ENCODE peak calls at places on chromosomes 2 and 18, in six cellular contexts. P is tibial artery, J is posterior vena cava, T is activated gamma-delta T cell treated with Interleukin-2 at 50 U/mL for 16 hours, H is hypothalamus, U is left kidney. G is an unnamed sample.

GRCh38 chr18:73638709-73639108 is 508.9 kb downstream of the FBXO15 start:
- DNase-seq in P (no peak), J (no peak), T (no peak), H (no peak), U (no peak), G (no peak)

GRCh38 chr2:174750923-174751441 is 13.3 kb downstream of the CHRNA1 start:
- DNase-seq in P (no peak), J (no peak), T (peak; percentile 31), H (no peak), U (no peak), G (peak; percentile 59)

GRCh38 chr18:7812431-7813063 is 245.4 kb downstream of the PTPRM start:
- DNase-seq in P (no peak), J (no peak), T (no peak), H (no peak), U (no peak), G (no peak)

GRCh38 chr2:169928463-169928864 is 101.2 kb downstream of the UBR3 start:
- DNase-seq in P (no peak), J (no peak), T (no peak), H (no peak), U (peak; percentile 35), G (peak; percentile 9)

GRCh38 chr2:45067859-45068642 is 58.8 kb upstream of the SIX2 start:
- DNase-seq in P (no peak), J (peak; percentile 14), T (no peak), H (no peak), U (peak; percentile 93), G (no peak)

GRCh38 chr2:240876475-240877251 is 8.0 kb downstream of the AGXT start:
- DNase-seq in P (no peak), J (peak; percentile 73), T (no peak), H (no peak), U (no peak), G (no peak)

GRCh38 chr2:20470211-20470610 is 23.3 kb downstream of the RHOB start:
- DNase-seq in P (peak; percentile 23), J (no peak), T (no peak), H (no peak), U (no peak), G (no peak)

GRCh38 chr2:70242552-70242951 is 5.9 kb downstream of the TIA1 start:
- DNase-seq in P (no peak), J (no peak), T (no peak), H (no peak), U (no peak), G (no peak)

GRCh38 chr2:189848276-189848675 is 64.0 kb downstream of the PMS1 start:
- DNase-seq in P (no peak), J (no peak), T (no peak), H (no peak), U (no peak), G (no peak)

GRCh38 chr2:113797237-113797636 is 40.8 kb upstream of the SLC35F5 start:
- DNase-seq in P (no peak), J (no peak), T (no peak), H (no peak), U (no peak), G (no peak)

GRCh38 chr2:14632133-14632936 is at the start of gene LRATD1:
- DNase-seq in P (peak; percentile 78), J (peak; percentile 88), T (no peak), H (peak; percentile 83), U (peak; percentile 98), G (no peak)

GRCh38 chr2:64655873-64656272 is 2.2 kb upstream of the SERTAD2 start:
- DNase-seq in P (no peak), J (no peak), T (no peak), H (no peak), U (no peak), G (no peak)

GRCh38 chr2:146850746-146851145 is 994.1 kb upstream of the ACVR2A start:
- DNase-seq in P (no peak), J (no peak), T (no peak), H (no peak), U (no peak), G (no peak)

GRCh38 chr2:10821291-10821690 is 8.7 kb upstream of the PDIA6 start:
- DNase-seq in P (no peak), J (no peak), T (no peak), H (no peak), U (no peak), G (no peak)

GRCh38 chr18:58792086-58792485 is 72.6 kb upstream of the ZNF532 start:
- DNase-seq in P (no peak), J (no peak), T (no peak), H (no peak), U (no peak), G (peak; percentile 35)

GRCh38 chr18:34631567-34631966 is 78.5 kb upstream of the DTNA start:
- DNase-seq in P (no peak), J (no peak), T (no peak), H (no peak), U (no peak), G (no peak)

GRCh38 chr2:130728549-130729310 is at the start of gene GPR148:
- DNase-seq in P (no peak), J (peak; percentile 56), T (no peak), H (no peak), U (no peak), G (no peak)

GRCh38 chr2:218375212-218375611 is 6.9 kb upstream of the SLC11A1 start:
- DNase-seq in P (no peak), J (no peak), T (no peak), H (no peak), U (no peak), G (no peak)

GRCh38 chr2:46615555-46616487 is 136.5 kb downstream of the TMEM247 start:
- DNase-seq in P (no peak), J (no peak), T (no peak), H (peak; percentile 18), U (peak; percentile 53), G (peak; percentile 46)

G was measured in GM06990.